ENCODE peak calls at places on chromosomes 1 and 21, in five cellular contexts. Q, B, O, F and E are unnamed samples.

GRCh38 chr1:65269612-65270011 is 39.7 kb upstream of the DNAJC6 start:
- DNase-seq in F (no peak), O (no peak), B (no peak), Q (no peak), E (no peak)

GRCh38 chr1:116066868-116067563 is 44.2 kb upstream of the MAB21L3 start:
- DNase-seq in B (peak; percentile 87), F (no peak), Q (no peak), O (no peak), E (no peak)

GRCh38 chr21:36547464-36547863 is 67.5 kb upstream of the CLDN14 start:
- DNase-seq in Q (peak; percentile 46), B (no peak), F (no peak), O (no peak), E (no peak)

GRCh38 chr1:155196103-155196892 is 11.4 kb downstream of the THBS3 start:
- DNase-seq in B (no peak), O (no peak), F (no peak), Q (no peak), E (no peak)

GRCh38 chr1:45306319-45306718 is 20.4 kb upstream of the HPDL start:
- DNase-seq in O (no peak), B (peak; percentile 49), Q (no peak), F (no peak), E (no peak)

GRCh38 chr1:242605521-242605920 is 81.0 kb upstream of the PLD5 start:
- DNase-seq in Q (no peak), F (no peak), B (peak; percentile 19), O (no peak), E (no peak)

GRCh38 chr1:156676450-156676819 is 772 bp downstream of the NES start:
- DNase-seq in F (no peak), O (no peak), Q (no peak), B (no peak), E (no peak)

GRCh38 chr1:234773936-234774677 is 164.1 kb upstream of the IRF2BP2 start:
- DNase-seq in Q (no peak), O (no peak), F (no peak), B (no peak), E (no peak)

GRCh38 chr1:118767971-118768370 is 220.2 kb downstream of the TBX15 start:
- DNase-seq in Q (no peak), B (peak; percentile 24), F (no peak), O (no peak), E (no peak)

GRCh38 chr1:28800324-28800723 is 11.6 kb upstream of the OPRD1 start:
- DNase-seq in F (no peak), Q (no peak), O (no peak), B (no peak), E (no peak)

GRCh38 chr1:29708818-29709710 is 472.7 kb downstream of the PTPRU start:
- DNase-seq in O (no peak), F (peak; percentile 78), Q (no peak), B (peak; percentile 84), E (no peak)

GRCh38 chr1:211830055-211830329 is 571 bp downstream of the LPGAT1 start:
- DNase-seq in F (no peak), Q (no peak), O (no peak), B (no peak), E (no peak)

GRCh38 chr1:82731216-82731615 is 930.5 kb downstream of the ADGRL2 start:
- DNase-seq in F (no peak), B (no peak), O (no peak), Q (no peak), E (no peak)

GRCh38 chr1:59695301-59695700 is 119.4 kb upstream of the HOOK1 start:
- DNase-seq in Q (no peak), F (no peak), O (no peak), B (peak; percentile 45), E (no peak)

GRCh38 chr1:228075801-228076271 is 6.7 kb upstream of the ARF1 start:
- DNase-seq in Q (peak; percentile 39), F (no peak), B (no peak), O (no peak), E (no peak)

GRCh38 chr1:206497363-206497762 is 10.0 kb upstream of the RASSF5 start:
- DNase-seq in O (no peak), B (no peak), F (no peak), Q (no peak), E (no peak)

GRCh38 chr1:233794863-233795262 is 109.6 kb upstream of the SLC35F3 start:
- DNase-seq in F (no peak), O (no peak), Q (no peak), B (no peak), E (no peak)

GRCh38 chr1:35298464-35298863 is 30.0 kb downstream of the ZMYM4 start:
- DNase-seq in Q (no peak), O (no peak), B (peak; percentile 50), F (peak; percentile 18), E (peak; percentile 7)

GRCh38 chr1:39684313-39684664 is 6.9 kb downstream of the HPCAL4 start:
- DNase-seq in F (no peak), Q (no peak), O (no peak), B (no peak), E (no peak)

GRCh38 chr1:185676969-185677368 is 57.2 kb upstream of the HMCN1 start:
- DNase-seq in O (no peak), B (no peak), F (no peak), Q (no peak), E (no peak)

GRCh38 chr1:27522148-27522859 is 32.3 kb upstream of the WASF2 start:
- DNase-seq in F (no peak), B (peak; percentile 57), Q (peak; percentile 84), O (no peak), E (no peak)

GRCh38 chr1:178498896-178499675 is 2.3 kb upstream of the CLEC20A start:
- DNase-seq in Q (peak; percentile 38), B (no peak), F (no peak), O (no peak), E (no peak)

GRCh38 chr1:163168053-163168452 is 34.7 kb downstream of the RGS5 start:
- DNase-seq in B (peak; percentile 99), O (no peak), Q (no peak), F (no peak), E (no peak)

DNA sequence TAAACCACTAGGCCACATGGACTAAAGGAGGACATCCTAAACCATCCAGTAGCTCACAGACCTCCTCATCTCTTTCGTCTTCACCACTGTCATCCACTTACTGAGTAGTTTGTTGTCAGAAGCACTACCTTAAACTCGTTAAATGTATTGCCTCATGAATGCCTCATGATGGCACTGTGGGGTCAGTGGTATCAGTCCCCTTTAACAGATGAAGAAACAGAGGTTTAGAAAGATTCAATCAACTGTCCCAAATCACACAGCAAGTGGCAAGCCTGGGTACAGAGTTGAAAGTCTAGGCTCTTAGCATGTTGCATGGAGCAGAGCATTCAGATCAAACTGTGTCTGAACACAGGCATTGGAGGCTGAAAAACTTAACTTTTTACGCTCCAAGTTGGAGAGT is 183.6 kb upstream of the KIAA0040 start:
- DNase-seq in O (no peak), F (no peak), Q (no peak), B (peak; percentile 12), E (peak; percentile 4)
- TF ChIP-seq CTCF in O (peak; percentile 18), F (peak; percentile 40), Q (no peak), B (peak; percentile 19), E (peak; percentile 78)

DNA sequence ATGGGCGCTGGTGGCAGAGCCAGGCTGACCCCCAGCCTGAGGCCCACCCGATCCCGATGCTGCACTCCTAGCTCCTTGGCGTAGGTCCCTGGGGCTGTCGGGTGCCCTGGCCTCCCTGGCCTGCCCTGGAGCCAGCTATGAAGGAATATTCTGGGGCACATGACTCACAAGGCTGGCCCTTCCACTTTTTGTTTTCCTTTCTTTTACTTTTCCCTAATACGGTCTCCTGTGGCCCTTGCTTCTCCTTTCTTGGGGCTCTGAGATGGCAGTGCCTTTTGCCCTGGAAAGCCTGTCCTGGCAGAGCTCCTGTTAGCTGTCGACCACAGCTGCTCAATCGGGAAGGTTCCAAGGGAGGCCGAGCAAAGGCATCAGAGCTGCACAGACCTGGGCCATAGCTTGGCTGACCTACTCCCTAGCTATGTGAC is 22.1 kb downstream of the ARHGEF10L start:
- DNase-seq in Q (peak; percentile 96), B (peak; percentile 48), O (no peak), F (no peak), E (no peak)
- H3K4me3 ChIP-seq in Q (peak overlapping the region; percentile 10), B (no peak overlapping the region), O (no peak overlapping the region), F (no peak overlapping the region), E (no peak overlapping the region)

GRCh38 chr1:210441028-210441427 is 112.3 kb downstream of the HHAT start:
- DNase-seq in F (no peak), O (no peak), B (no peak), Q (no peak), E (no peak)
- TF ChIP-seq CTCF in F (no peak), O (no peak), B (no peak), Q (no peak), E (no peak)

GRCh38 chr21:39630827-39631226 is 18.1 kb downstream of the B3GALT5 start:
- DNase-seq in O (no peak), F (no peak), B (peak; percentile 21), Q (no peak), E (no peak)
- H3K4me3 ChIP-seq in O (no peak overlapping the region), F (no peak overlapping the region), B (peak overlapping the region; percentile 7), Q (no peak overlapping the region), E (no peak overlapping the region)